ENCODE peak calls at places on chromosomes 4 and X, in five cellular contexts. H, A, O, E and Z are unnamed samples.

GRCh38 chrX:3820170-3820569 is 106.7 kb upstream of the PRKX start:
- DNase-seq in H (no peak), A (no peak), O (no peak), E (no peak), Z (no peak)

GRCh38 chr4:134862116-134862515 is 660.5 kb upstream of the PABPC4L start:
- DNase-seq in H (no peak), A (no peak), O (no peak), E (no peak), Z (no peak)

GRCh38 chrX:140091276-140091886 is 126.1 kb upstream of the CXorf66 start:
- DNase-seq in H (peak; percentile 39), A (peak; percentile 57), O (no peak), E (peak; percentile 26), Z (no peak)

GRCh38 chr4:155405059-155405458 is 28.3 kb upstream of the MAP9 start:
- DNase-seq in H (no peak), A (no peak), O (no peak), E (no peak), Z (no peak)

GRCh38 chr4:88008624-88009235 is 1.3 kb downstream of the PKD2 start:
- DNase-seq in H (peak; percentile 43), A (no peak), O (no peak), E (no peak), Z (no peak)

GRCh38 chr4:112807083-112807482 is 170.1 kb downstream of the LARP7 start:
- DNase-seq in H (no peak), A (no peak), O (no peak), E (no peak), Z (no peak)

GRCh38 chr4:8439168-8439567 is 1.4 kb downstream of the ACOX3 start:
- DNase-seq in H (no peak), A (no peak), O (no peak), E (no peak), Z (no peak)

GRCh38 chr4:172009461-172009860 is 196.3 kb downstream of the GALNTL6 start:
- DNase-seq in H (no peak), A (no peak), O (no peak), E (no peak), Z (no peak)

GRCh38 chrX:46912673-46913491 is 661 bp downstream of the JADE3 start:
- DNase-seq in H (peak; percentile 86), A (peak; percentile 60), O (peak; percentile 39), E (peak; percentile 22), Z (peak; percentile 38)

GRCh38 chrX:80765226-80765625 is 44.5 kb downstream of the BRWD3 start:
- DNase-seq in H (no peak), A (no peak), O (peak; percentile 4), E (no peak), Z (no peak)

GRCh38 chr4:168449740-168450442 is 30.4 kb downstream of the DDX60L start:
- DNase-seq in H (no peak), A (no peak), O (no peak), E (no peak), Z (no peak)

GRCh38 chr4:139942284-139942683 is 211.7 kb downstream of the MAML3 start:
- DNase-seq in H (peak; percentile 68), A (no peak), O (no peak), E (no peak), Z (no peak)

GRCh38 chrX:54358424-54359211 is 772 bp upstream of the WNK3 start:
- DNase-seq in H (peak; percentile 71), A (peak; percentile 81), O (no peak), E (no peak), Z (no peak)

GRCh38 chrX:153875391-153876111 is 10.4 kb downstream of the L1CAM start:
- DNase-seq in H (peak; percentile 80), A (peak; percentile 95), O (no peak), E (peak; percentile 86), Z (peak; percentile 39)

GRCh38 chrX:101999644-102000539 is 68.1 kb upstream of the ZMAT1 start:
- DNase-seq in H (no peak), A (peak; percentile 48), O (no peak), E (no peak), Z (no peak)

GRCh38 chr4:169745291-169745690 is 12.5 kb downstream of the HPF1 start:
- DNase-seq in H (no peak), A (no peak), O (no peak), E (no peak), Z (no peak)

GRCh38 chr4:10893417-10893816 is 208.8 kb upstream of the CLNK start:
- DNase-seq in H (no peak), A (no peak), O (no peak), E (no peak), Z (no peak)

GRCh38 chr4:145545538-145546224 is 64.0 kb downstream of the SMAD1 start:
- DNase-seq in H (no peak), A (no peak), O (no peak), E (no peak), Z (peak; percentile 11)

GRCh38 chrX:13837290-13837745 is 20.4 kb upstream of the GPM6B start:
- DNase-seq in H (no peak), A (no peak), O (no peak), E (no peak), Z (no peak)

GRCh38 chr4:155588437-155588836 is 78.2 kb upstream of the GUCY1A1 start:
- DNase-seq in H (no peak), A (no peak), O (no peak), E (no peak), Z (no peak)

GRCh38 chr4:5206391-5206790 is 155.1 kb downstream of the STK32B start:
- DNase-seq in H (no peak), A (no peak), O (no peak), E (no peak), Z (no peak)

GRCh38 chr4:89660851-89661250 is 176.1 kb downstream of the SNCA start:
- DNase-seq in H (no peak), A (no peak), O (no peak), E (no peak), Z (no peak)

GRCh38 chr4:102620697-102621497 is 119.7 kb downstream of the NFKB1 start:
- DNase-seq in H (peak; percentile 33), A (no peak), O (peak; percentile 92), E (peak; percentile 53), Z (peak; percentile 20)

GRCh38 chr4:41360911-41361830 is 104.4 kb downstream of the UCHL1 start:
- DNase-seq in H (peak; percentile 46), A (peak; percentile 73), O (no peak), E (no peak), Z (no peak)

GRCh38 chrX:47366051-47366722 is 4.2 kb upstream of the ZNF157 start:
- DNase-seq in H (peak; percentile 70), A (peak; percentile 70), O (no peak), E (peak; percentile 46), Z (no peak)

GRCh38 chr4:54958236-54958635 is 167.2 kb downstream of the KDR start:
- DNase-seq in H (no peak), A (no peak), O (no peak), E (no peak), Z (no peak)

GRCh38 chrX:153862369-153863250 is 23.4 kb downstream of the L1CAM start:
- DNase-seq in H (peak; percentile 26), A (no peak), O (no peak), E (no peak), Z (no peak)

GRCh38 chrX:76796311-76796710 is 368.8 kb downstream of the MAGEE1 start:
- DNase-seq in H (no peak), A (no peak), O (no peak), E (no peak), Z (no peak)

GRCh38 chr4:107853444-107854325 is 29.0 kb downstream of the SGMS2 start:
- DNase-seq in H (no peak), A (no peak), O (no peak), E (no peak), Z (peak; percentile 78)

GRCh38 chrX:703466-704210 is 73.0 kb downstream of the SHOX start:
- DNase-seq in H (no peak), A (no peak), O (no peak), E (no peak), Z (no peak)

GRCh38 chrX:18348047-18348446 is 6.4 kb downstream of the SCML2 start:
- DNase-seq in H (no peak), A (no peak), O (no peak), E (no peak), Z (no peak)

GRCh38 chrX:154444001-154444754 is at the start of gene FAM50A:
- DNase-seq in H (peak; percentile 92), A (peak; percentile 69), O (no peak), E (peak; percentile 86), Z (peak; percentile 42)

GRCh38 chrX:13662537-13662841 is 9.5 kb downstream of the TCEANC start:
- DNase-seq in H (no peak), A (no peak), O (no peak), E (no peak), Z (no peak)

GRCh38 chr4:125140966-125141495 is 173.7 kb upstream of the FAT4 start:
- DNase-seq in H (peak; percentile 17), A (no peak), O (no peak), E (no peak), Z (no peak)

GRCh38 chrX:118497180-118497814 is 1.7 kb downstream of the DOCK11 start:
- DNase-seq in H (no peak), A (no peak), O (peak; percentile 20), E (no peak), Z (no peak)
- H3K4me3 ChIP-seq in H (peak overlapping the region; percentile 76), A (peak overlapping the region; percentile 67), O (no peak overlapping the region), E (peak overlapping the region; percentile 80), Z (peak overlapping the region; percentile 71)

DNA sequence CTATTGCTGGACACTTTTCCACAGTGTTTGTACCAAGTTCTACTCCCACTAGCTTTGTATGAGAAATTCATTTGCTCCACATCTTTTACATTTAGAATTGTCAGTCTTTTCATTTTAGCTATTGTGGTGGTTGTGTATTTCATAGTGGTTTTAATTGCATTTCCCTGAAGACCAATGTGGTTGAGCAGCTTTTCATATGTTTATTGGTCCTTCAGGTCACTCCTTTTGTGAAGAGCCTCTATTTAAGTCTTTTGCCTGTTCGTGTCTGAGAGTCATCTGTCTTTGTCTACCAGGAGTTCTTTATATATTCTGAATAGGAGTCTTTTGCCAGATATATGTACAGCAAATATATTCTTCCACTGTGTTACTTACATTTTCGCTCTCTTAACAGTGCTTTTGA is 87.2 kb downstream of the TBC1D19 start:
- DNase-seq in H (no peak), A (no peak), O (no peak), E (no peak), Z (no peak)
- H3K27ac ChIP-seq in H (no peak overlapping the region), A (no peak overlapping the region), O (no peak overlapping the region), E (no peak overlapping the region), Z (no peak overlapping the region)

DNA sequence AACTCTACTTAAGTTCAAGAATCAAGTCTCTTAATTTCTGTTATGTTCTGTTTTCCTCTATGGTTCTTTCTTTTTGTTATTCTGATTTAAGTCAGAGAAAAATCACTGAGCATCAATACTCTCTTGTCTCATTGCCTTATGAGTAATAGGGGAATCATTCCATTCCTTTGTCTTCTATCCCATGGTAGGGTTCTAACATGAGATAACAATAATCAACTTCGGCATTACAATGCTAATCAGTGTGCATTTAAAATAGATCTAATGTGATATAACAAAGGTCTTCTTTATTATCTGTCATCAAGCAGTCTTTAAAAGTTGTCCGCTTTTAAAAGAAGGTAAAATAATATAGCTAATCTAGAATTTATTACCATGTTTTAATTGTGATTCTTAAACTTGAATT is 446.9 kb downstream of the IL15 start:
- DNase-seq in H (no peak), A (no peak), O (no peak), E (no peak), Z (no peak)
- TF ChIP-seq GABPA in H (no peak), A (no peak), O (no peak), E (no peak), Z (no peak)

DNA sequence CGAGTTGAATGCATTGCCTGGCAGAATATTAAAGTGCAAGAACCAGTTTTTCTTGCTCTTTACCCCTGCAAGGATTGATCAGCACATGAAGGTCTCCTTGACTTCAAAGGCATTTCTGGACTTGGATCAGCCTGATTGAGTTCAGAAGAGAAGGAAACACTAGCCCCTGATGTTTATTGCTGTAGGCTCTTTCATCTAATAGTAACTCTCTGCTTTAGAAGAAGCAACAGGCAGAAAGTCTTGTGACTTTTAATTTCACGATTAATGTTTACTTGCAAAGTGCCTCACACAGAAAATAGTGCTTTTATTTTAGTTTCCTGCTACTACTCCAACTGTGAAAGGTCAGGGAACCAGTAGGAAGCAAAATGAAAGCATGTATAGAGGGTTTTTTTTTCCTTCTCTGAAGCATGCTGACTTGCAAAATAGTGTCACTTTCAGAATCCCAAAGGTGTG is 69.1 kb downstream of the PCDH7 start:
- DNase-seq in H (no peak), A (no peak), O (no peak), E (no peak), Z (no peak)
- H3K4me3 ChIP-seq in H (no peak overlapping the region), A (no peak overlapping the region), O (no peak overlapping the region), E (no peak overlapping the region), Z (no peak overlapping the region)